ENCODE peak calls at places on chromosomes 13 and 19, in ten cellular contexts. E, W, J, K, R, X, G, S, P and N are unnamed samples.

GRCh38 chr13:24834902-24835510 is 71.0 kb downstream of the RNF17 start:
- DNase-seq in W (no peak), K (no peak), E (no peak), S (no peak), J (no peak), X (peak), P (no peak), G (no peak), R (no peak), N (peak)

GRCh38 chr13:81194362-81194761 is 853.4 kb upstream of the SPRY2 start:
- DNase-seq in X (no peak), P (no peak), G (no peak), E (no peak), W (no peak), K (no peak), R (no peak), S (no peak), J (no peak), N (no peak)

GRCh38 chr13:109154546-109154945 is 525.1 kb downstream of the MYO16 start:
- DNase-seq in G (no peak), X (no peak), E (no peak), P (no peak), J (no peak), R (no peak), S (no peak), K (no peak), W (no peak), N (no peak)

GRCh38 chr19:12767150-12767549 is 8.2 kb downstream of the HOOK2 start:
- DNase-seq in P (no peak), R (no peak), W (no peak), J (no peak), K (no peak), S (no peak), E (no peak), X (no peak), G (no peak), N (no peak)

GRCh38 chr13:110506859-110507566 is 54.5 kb downstream of the RAB20 start:
- DNase-seq in S (no peak), G (no peak), P (no peak), W (no peak), X (peak), R (no peak), E (peak), J (peak), K (peak), N (no peak)

GRCh38 chr13:34816543-34816942 is 125.5 kb upstream of the NBEA start:
- DNase-seq in X (no peak), P (no peak), K (no peak), E (no peak), G (no peak), R (no peak), S (no peak), J (no peak), W (no peak), N (no peak)

GRCh38 chr13:31807090-31807541 is 67.8 kb downstream of the RXFP2 start:
- DNase-seq in X (no peak), S (peak), P (peak), J (no peak), W (peak), E (no peak), R (no peak), G (peak), K (no peak), N (no peak)

GRCh38 chr19:53671621-53672111 is 39.9 kb downstream of the DPRX start:
- DNase-seq in E (no peak), K (no peak), G (no peak), S (no peak), P (no peak), X (no peak), J (no peak), R (no peak), W (no peak), N (no peak)

GRCh38 chr19:1860133-1860775 is 3.1 kb downstream of the KLF16 start:
- DNase-seq in R (no peak), S (no peak), K (peak), G (peak), W (peak), J (peak), E (no peak), X (no peak), P (peak), N (no peak)

GRCh38 chr19:42360787-42361544 is 29.1 kb downstream of the CNFN start:
- DNase-seq in R (no peak), W (no peak), E (no peak), G (no peak), S (no peak), J (no peak), X (no peak), P (no peak), K (no peak), N (no peak)

GRCh38 chr13:63107163-63107935 is 1691.7 kb upstream of the PCDH20 start:
- DNase-seq in W (no peak), S (no peak), J (no peak), P (no peak), X (no peak), R (no peak), E (no peak), G (no peak), K (no peak), N (no peak)

GRCh38 chr19:36113895-36114762 is 546 bp downstream of the POLR2I start:
- DNase-seq in R (no peak), E (no peak), X (no peak), K (no peak), S (no peak), W (no peak), G (no peak), P (no peak), J (peak), N (no peak)

GRCh38 chr13:75788494-75788991 is 152.4 kb downstream of the LMO7 start:
- DNase-seq in W (no peak), P (no peak), S (no peak), K (no peak), J (no peak), X (no peak), G (no peak), R (no peak), E (no peak), N (no peak)

GRCh38 chr19:11016591-11016990 is 55.8 kb downstream of the SMARCA4 start:
- DNase-seq in P (no peak), E (no peak), K (no peak), W (no peak), S (no peak), X (no peak), J (no peak), R (no peak), G (no peak), N (no peak)

GRCh38 chr13:112556600-112556999 is 31.4 kb downstream of the TUBGCP3 start:
- DNase-seq in X (no peak), W (no peak), P (no peak), S (no peak), E (no peak), K (no peak), R (no peak), G (no peak), J (no peak), N (no peak)

GRCh38 chr13:32142115-32142514 is 110.5 kb downstream of the FRY start:
- DNase-seq in X (no peak), S (no peak), K (no peak), R (no peak), W (no peak), E (no peak), G (no peak), P (no peak), J (no peak), N (no peak)

GRCh38 chr13:27541386-27541785 is 78.9 kb downstream of the LNX2 start:
- DNase-seq in G (no peak), X (no peak), S (no peak), E (no peak), P (no peak), J (no peak), K (no peak), W (no peak), R (no peak), N (no peak)

GRCh38 chr19:14835011-14835410 is at the start of the genes OR7A5 and OR7C1:
- DNase-seq in X (no peak), W (no peak), R (no peak), K (no peak), E (no peak), P (no peak), G (no peak), J (no peak), S (no peak), N (no peak)

GRCh38 chr13:85995788-85996418 is 196.7 kb upstream of the SLITRK6 start:
- DNase-seq in J (no peak), K (no peak), E (no peak), W (no peak), G (no peak), R (no peak), X (no peak), P (no peak), S (no peak), N (peak)

GRCh38 chr19:5953034-5953589 is 24.8 kb downstream of the RANBP3 start:
- DNase-seq in W (no peak), R (no peak), K (no peak), P (no peak), G (no peak), X (no peak), E (no peak), S (no peak), J (no peak), N (no peak)

GRCh38 chr13:32225494-32225931 is 89.7 kb downstream of the ZAR1L start:
- DNase-seq in E (no peak), W (no peak), K (no peak), G (no peak), S (no peak), J (no peak), P (no peak), X (no peak), R (no peak), N (no peak)

GRCh38 chr13:113152894-113153809 is 5.3 kb upstream of the PROZ start:
- DNase-seq in X (peak), W (no peak), R (no peak), S (no peak), E (peak), K (peak), P (peak), G (no peak), J (peak), N (no peak)

GRCh38 chr19:45814851-45815481 is at the start of gene RSPH6A:
- DNase-seq in J (no peak), K (no peak), E (peak), W (no peak), S (no peak), X (peak), R (no peak), P (no peak), G (no peak), N (no peak)

GRCh38 chr19:6095760-6096159 is 14.5 kb downstream of the RFX2 start:
- DNase-seq in W (no peak), S (no peak), P (no peak), K (no peak), G (no peak), X (no peak), R (no peak), E (no peak), J (no peak), N (no peak)

GRCh38 chr13:79194272-79194671 is 211.8 kb downstream of the RBM26 start:
- DNase-seq in P (peak), E (no peak), G (peak), K (no peak), R (no peak), X (no peak), S (no peak), W (peak), J (no peak), N (peak)

GRCh38 chr19:17871878-17872250 is at the start of gene SLC5A5:
- DNase-seq in R (no peak), K (no peak), J (no peak), P (no peak), W (no peak), G (no peak), X (no peak), S (no peak), E (no peak), N (no peak)

GRCh38 chr13:113658836-113659235 is 838 bp upstream of the ATP4B start:
- DNase-seq in E (peak), P (no peak), J (no peak), R (no peak), X (no peak), K (peak), W (peak), G (no peak), S (no peak), N (no peak)

GRCh38 chr13:33205224-33205623 is 80.3 kb downstream of the STARD13 start:
- DNase-seq in R (no peak), P (no peak), G (no peak), W (no peak), K (no peak), S (no peak), J (no peak), X (no peak), E (no peak), N (no peak)

GRCh38 chr13:71801165-71801564 is 65.8 kb downstream of the DACH1 start:
- DNase-seq in E (no peak), S (no peak), X (no peak), P (no peak), G (no peak), J (no peak), R (no peak), K (no peak), W (no peak), N (no peak)

GRCh38 chr13:75485286-75486062 is 3.5 kb upstream of the TBC1D4 start:
- DNase-seq in J (no peak), R (no peak), X (no peak), G (no peak), E (no peak), P (no peak), S (no peak), K (no peak), W (no peak), N (no peak)

GRCh38 chr19:11203194-11204075 is 6.1 kb upstream of the KANK2 start:
- DNase-seq in P (peak), X (peak), E (peak), J (peak), K (no peak), S (no peak), R (no peak), W (no peak), G (no peak), N (peak)

GRCh38 chr13:96248103-96248502 is 158.2 kb downstream of the HS6ST3 start:
- DNase-seq in R (no peak), X (no peak), W (no peak), P (no peak), E (no peak), S (no peak), G (no peak), K (no peak), J (no peak), N (no peak)
- H3K27ac ChIP-seq in R (no peak), X (no peak), W (no peak), P (no peak), E (no peak), S (no peak), G (no peak), K (no peak), J (no peak), N (no peak)

DNA sequence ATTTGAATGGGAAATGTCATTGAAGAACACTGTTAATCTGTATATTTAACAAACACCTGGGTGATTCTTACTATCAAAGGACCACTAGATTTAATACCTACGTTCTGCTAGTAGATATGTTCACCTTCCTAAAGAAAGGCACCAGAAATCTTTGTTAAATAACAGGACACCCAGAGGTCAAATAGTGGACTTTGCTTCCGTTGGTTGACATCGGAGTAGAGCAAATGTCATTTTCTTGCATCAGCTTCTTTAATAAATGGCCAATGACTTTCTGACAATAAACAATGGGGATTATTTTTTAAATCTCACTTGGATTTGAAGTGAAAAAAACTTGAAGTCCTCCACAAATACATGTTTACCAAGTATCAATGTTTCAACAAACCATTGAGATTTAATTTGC is 111.1 kb downstream of the LACC1 start:
- DNase-seq in X (no peak), G (no peak), S (no peak), R (no peak), J (no peak), E (no peak), W (no peak), K (no peak), P (no peak), N (no peak)
- H3K27ac ChIP-seq in X (no peak), G (no peak), S (no peak), R (no peak), J (no peak), E (no peak), W (no peak), K (no peak), P (no peak), N (no peak)

GRCh38 chr19:49157445-49158224 is at the start of gene TRPM4:
- DNase-seq in G (no peak), K (peak), P (no peak), X (peak), E (peak), J (peak), W (no peak), S (no peak), R (no peak), N (no peak)
- H3K27ac ChIP-seq in G (no peak), K (peak), P (no peak), X (peak), E (peak), J (no peak), W (peak), S (peak), R (no peak), N (no peak)

DNA sequence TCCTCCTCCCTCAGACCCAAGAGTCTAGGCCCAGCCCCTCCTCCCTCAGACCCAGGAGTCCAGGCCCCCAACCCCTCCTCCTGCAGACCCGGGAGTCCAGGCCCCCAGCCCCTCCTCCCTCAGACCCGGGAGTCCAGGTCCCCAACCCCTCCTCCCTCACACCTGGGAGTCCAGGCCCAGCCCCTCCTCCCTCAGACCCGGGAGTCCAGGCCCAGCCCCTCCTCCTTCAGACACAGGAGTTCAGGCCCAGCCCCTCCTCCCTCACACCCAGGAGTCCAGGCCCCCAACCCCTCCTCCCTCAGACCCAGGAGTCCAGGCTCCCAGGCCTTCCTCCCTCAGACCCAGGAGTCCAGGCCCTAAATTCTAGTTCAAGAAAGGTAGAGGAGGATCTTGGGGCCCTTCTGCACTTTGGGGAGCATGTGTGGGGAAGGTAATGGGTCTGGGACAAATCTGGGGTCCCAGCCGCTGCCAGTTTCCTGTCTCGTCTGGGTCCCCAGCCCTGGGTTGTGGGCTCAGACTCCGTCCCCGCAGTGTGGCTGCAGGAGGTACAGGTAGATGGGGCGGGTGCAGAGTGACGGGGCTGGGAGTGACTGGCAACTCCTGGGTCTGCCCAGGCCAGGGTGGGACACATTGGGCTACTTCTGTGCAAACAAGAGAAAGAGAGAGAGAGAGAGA is 3.2 kb upstream of the TMEM190 start:
- DNase-seq in E (no peak), W (no peak), J (no peak), R (no peak), S (no peak), P (no peak), G (no peak), K (no peak), X (peak), N (no peak)
- H3K27ac ChIP-seq in E (no peak), W (no peak), J (no peak), R (no peak), S (no peak), P (no peak), G (no peak), K (no peak), X (no peak), N (no peak)

DNA sequence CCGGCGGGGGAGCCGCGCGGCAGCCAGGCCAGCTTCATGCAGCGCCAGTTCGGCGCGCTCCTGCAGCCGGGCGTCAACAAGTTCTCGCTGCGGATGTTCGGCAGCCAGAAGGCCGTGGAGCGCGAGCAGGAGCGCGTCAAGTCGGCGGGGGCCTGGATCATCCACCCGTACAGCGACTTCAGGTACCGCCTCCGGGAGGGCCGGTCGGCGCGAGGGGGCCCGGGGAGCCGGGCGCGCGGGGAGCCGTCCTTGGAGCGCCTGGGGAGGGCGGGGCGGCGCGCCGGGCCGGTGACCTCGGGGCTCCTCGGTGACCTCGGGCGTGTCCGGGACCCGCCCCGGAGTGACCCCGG is 690 bp downstream of the HCN2 start:
- DNase-seq in E (no peak), W (no peak), J (no peak), P (peak), R (no peak), S (no peak), K (no peak), X (peak), G (no peak), N (no peak)
- H3K27ac ChIP-seq in E (no peak), W (no peak), J (no peak), P (no peak), R (no peak), S (no peak), K (no peak), X (no peak), G (no peak), N (no peak)